ENCODE peak calls at places on chromosome 6, in nine cellular contexts. One of them, this sample, is unnamed.

GRCh38 chr6:36320475-36320874 is 16.2 kb downstream of the BNIP5 start:
- DNase-seq in activated T-cell treated with anti-CD3 and anti-CD28 coated beads, Interleukin-2, amount 50 U/mL, for 24 hours: no peak
- DNase-seq in AG09309: no peak
- DNase-seq in cardiac fibroblast: no peak
- DNase-seq in NCI-H1105: no peak
- DNase-seq in EH: no peak
- DNase-seq in fibroblast of pulmonary artery: no peak
- DNase-seq in T-helper 17 cell: no peak
- DNase-seq in EL: no peak
- DNase-seq in this sample: no peak

GRCh38 chr6:101454106-101454676 is 60.7 kb downstream of the GRIK2 start:
- DNase-seq in activated T-cell treated with anti-CD3 and anti-CD28 coated beads, Interleukin-2, amount 50 U/mL, for 24 hours: no peak
- DNase-seq in AG09309: no peak
- DNase-seq in cardiac fibroblast: no peak
- DNase-seq in NCI-H1105: no peak
- DNase-seq in EH: peak
- DNase-seq in fibroblast of pulmonary artery: no peak
- DNase-seq in T-helper 17 cell: no peak
- DNase-seq in EL: no peak
- DNase-seq in this sample: no peak

GRCh38 chr6:163490826-163491577 is 76.5 kb downstream of the QKI start:
- DNase-seq in activated T-cell treated with anti-CD3 and anti-CD28 coated beads, Interleukin-2, amount 50 U/mL, for 24 hours: no peak
- DNase-seq in AG09309: no peak
- DNase-seq in cardiac fibroblast: peak
- DNase-seq in NCI-H1105: no peak
- DNase-seq in EH: peak
- DNase-seq in fibroblast of pulmonary artery: peak
- DNase-seq in T-helper 17 cell: no peak
- DNase-seq in EL: no peak
- DNase-seq in this sample: peak

GRCh38 chr6:103783344-103783743 is 1076.4 kb downstream of the HACE1 start:
- DNase-seq in activated T-cell treated with anti-CD3 and anti-CD28 coated beads, Interleukin-2, amount 50 U/mL, for 24 hours: no peak
- DNase-seq in AG09309: no peak
- DNase-seq in cardiac fibroblast: no peak
- DNase-seq in NCI-H1105: peak
- DNase-seq in EH: no peak
- DNase-seq in fibroblast of pulmonary artery: peak
- DNase-seq in T-helper 17 cell: no peak
- DNase-seq in EL: no peak
- DNase-seq in this sample: no peak

GRCh38 chr6:42339991-42340401 is 111.7 kb downstream of the TRERF1 start:
- DNase-seq in activated T-cell treated with anti-CD3 and anti-CD28 coated beads, Interleukin-2, amount 50 U/mL, for 24 hours: peak
- DNase-seq in AG09309: no peak
- DNase-seq in cardiac fibroblast: no peak
- DNase-seq in NCI-H1105: no peak
- DNase-seq in EH: peak
- DNase-seq in fibroblast of pulmonary artery: no peak
- DNase-seq in T-helper 17 cell: no peak
- DNase-seq in EL: peak
- DNase-seq in this sample: no peak

GRCh38 chr6:18308070-18308735 is 43.9 kb upstream of the DEK start:
- DNase-seq in activated T-cell treated with anti-CD3 and anti-CD28 coated beads, Interleukin-2, amount 50 U/mL, for 24 hours: no peak
- DNase-seq in AG09309: peak
- DNase-seq in cardiac fibroblast: no peak
- DNase-seq in NCI-H1105: no peak
- DNase-seq in EH: peak
- DNase-seq in fibroblast of pulmonary artery: peak
- DNase-seq in T-helper 17 cell: no peak
- DNase-seq in EL: peak
- DNase-seq in this sample: peak

GRCh38 chr6:43793154-43793874 is 23.3 kb downstream of the VEGFA start:
- DNase-seq in activated T-cell treated with anti-CD3 and anti-CD28 coated beads, Interleukin-2, amount 50 U/mL, for 24 hours: no peak
- DNase-seq in AG09309: no peak
- DNase-seq in cardiac fibroblast: no peak
- DNase-seq in NCI-H1105: no peak
- DNase-seq in EH: no peak
- DNase-seq in fibroblast of pulmonary artery: no peak
- DNase-seq in T-helper 17 cell: no peak
- DNase-seq in EL: no peak
- DNase-seq in this sample: no peak

GRCh38 chr6:125193208-125193607 is 39.6 kb downstream of the TPD52L1 start:
- DNase-seq in activated T-cell treated with anti-CD3 and anti-CD28 coated beads, Interleukin-2, amount 50 U/mL, for 24 hours: no peak
- DNase-seq in AG09309: no peak
- DNase-seq in cardiac fibroblast: no peak
- DNase-seq in NCI-H1105: no peak
- DNase-seq in EH: no peak
- DNase-seq in fibroblast of pulmonary artery: no peak
- DNase-seq in T-helper 17 cell: no peak
- DNase-seq in EL: no peak
- DNase-seq in this sample: peak

GRCh38 chr6:155693573-155694428 is 238.2 kb upstream of the NOX3 start:
- DNase-seq in activated T-cell treated with anti-CD3 and anti-CD28 coated beads, Interleukin-2, amount 50 U/mL, for 24 hours: no peak
- DNase-seq in AG09309: no peak
- DNase-seq in cardiac fibroblast: no peak
- DNase-seq in NCI-H1105: peak
- DNase-seq in EH: no peak
- DNase-seq in fibroblast of pulmonary artery: no peak
- DNase-seq in T-helper 17 cell: no peak
- DNase-seq in EL: no peak
- DNase-seq in this sample: no peak

GRCh38 chr6:74420221-74420620 is 724.2 kb downstream of the CD109 start:
- DNase-seq in activated T-cell treated with anti-CD3 and anti-CD28 coated beads, Interleukin-2, amount 50 U/mL, for 24 hours: no peak
- DNase-seq in AG09309: no peak
- DNase-seq in cardiac fibroblast: no peak
- DNase-seq in NCI-H1105: no peak
- DNase-seq in EH: no peak
- DNase-seq in fibroblast of pulmonary artery: no peak
- DNase-seq in T-helper 17 cell: no peak
- DNase-seq in EL: no peak
- DNase-seq in this sample: no peak

GRCh38 chr6:43951756-43952675 is 175.2 kb downstream of the MRPL14 start:
- DNase-seq in activated T-cell treated with anti-CD3 and anti-CD28 coated beads, Interleukin-2, amount 50 U/mL, for 24 hours: no peak
- DNase-seq in AG09309: no peak
- DNase-seq in cardiac fibroblast: no peak
- DNase-seq in NCI-H1105: no peak
- DNase-seq in EH: peak
- DNase-seq in fibroblast of pulmonary artery: no peak
- DNase-seq in T-helper 17 cell: no peak
- DNase-seq in EL: peak
- DNase-seq in this sample: no peak

GRCh38 chr6:144094731-144095133 is 641 bp downstream of the SF3B5 start:
- DNase-seq in activated T-cell treated with anti-CD3 and anti-CD28 coated beads, Interleukin-2, amount 50 U/mL, for 24 hours: no peak
- DNase-seq in AG09309: no peak
- DNase-seq in cardiac fibroblast: no peak
- DNase-seq in NCI-H1105: no peak
- DNase-seq in EH: no peak
- DNase-seq in fibroblast of pulmonary artery: no peak
- DNase-seq in T-helper 17 cell: no peak
- DNase-seq in EL: no peak
- DNase-seq in this sample: no peak

GRCh38 chr6:132087391-132087790 is 136.2 kb upstream of the CCN2 start:
- DNase-seq in activated T-cell treated with anti-CD3 and anti-CD28 coated beads, Interleukin-2, amount 50 U/mL, for 24 hours: no peak
- DNase-seq in AG09309: no peak
- DNase-seq in cardiac fibroblast: peak
- DNase-seq in NCI-H1105: no peak
- DNase-seq in EH: peak
- DNase-seq in fibroblast of pulmonary artery: peak
- DNase-seq in T-helper 17 cell: no peak
- DNase-seq in EL: peak
- DNase-seq in this sample: no peak